ENCODE peak calls at places on chromosomes 2 and 18, in ten cellular contexts. G is NCI-H774, X is NCI-H2081 treated with DMSO at 0.1 percent for 48 hours, A is T-helper 1 cell, K is RKO, V is ACHN, J is heart right ventricle, P is stomach, B is HS-5, I is left lobe of liver. N is an unnamed sample.

GRCh38 chr2:15786003-15786654 is 154.2 kb upstream of the MYCN start:
- DNase-seq in G (no peak), X (no peak), A (no peak), K (no peak), V (no peak), J (no peak), P (no peak), B (no peak), I (no peak), N (no peak)

GRCh38 chr2:230085201-230085600 is 16.5 kb upstream of the SLC16A14 start:
- DNase-seq in G (no peak), X (no peak), A (no peak), K (no peak), V (no peak), J (no peak), P (no peak), B (no peak), I (no peak), N (no peak)

GRCh38 chr18:21834301-21834660 is 93.7 kb downstream of the MIB1 start:
- DNase-seq in G (no peak), X (no peak), A (no peak), K (no peak), V (no peak), J (no peak), P (no peak), B (no peak), I (no peak), N (no peak)

GRCh38 chr18:62326646-62327348 is 1.7 kb downstream of the TNFRSF11A start:
- DNase-seq in G (no peak), X (no peak), A (no peak), K (no peak), V (no peak), J (no peak), P (no peak), B (no peak), I (no peak), N (no peak)

GRCh38 chr2:229163893-229164292 is 107.2 kb downstream of the PID1 start:
- DNase-seq in G (no peak), X (no peak), A (no peak), K (no peak), V (no peak), J (no peak), P (no peak), B (no peak), I (peak), N (no peak)

GRCh38 chr2:218223046-218223445 is 6.1 kb downstream of the ARPC2 start:
- DNase-seq in G (no peak), X (no peak), A (no peak), K (no peak), V (no peak), J (no peak), P (no peak), B (no peak), I (no peak), N (no peak)

GRCh38 chr18:7729858-7730257 is 162.7 kb downstream of the PTPRM start:
- DNase-seq in G (no peak), X (no peak), A (no peak), K (no peak), V (no peak), J (no peak), P (no peak), B (no peak), I (no peak), N (no peak)

GRCh38 chr2:215831296-215831913 is 181.9 kb downstream of the MREG start:
- DNase-seq in G (no peak), X (no peak), A (no peak), K (no peak), V (no peak), J (peak), P (no peak), B (no peak), I (no peak), N (peak)

GRCh38 chr2:74255660-74256228 is 57.3 kb downstream of the MTHFD2 start:
- DNase-seq in G (no peak), X (no peak), A (no peak), K (no peak), V (no peak), J (no peak), P (no peak), B (no peak), I (no peak), N (no peak)

GRCh38 chr18:77009675-77010074 is 122.9 kb downstream of the MBP start:
- DNase-seq in G (no peak), X (no peak), A (no peak), K (no peak), V (no peak), J (no peak), P (no peak), B (no peak), I (no peak), N (peak)

GRCh38 chr2:59727191-59727590 is 826.3 kb downstream of the BCL11A start:
- DNase-seq in G (no peak), X (no peak), A (no peak), K (no peak), V (no peak), J (no peak), P (no peak), B (no peak), I (no peak), N (no peak)

GRCh38 chr2:50006327-50006726 is 852.0 kb upstream of the FSHR start:
- DNase-seq in G (no peak), X (no peak), A (no peak), K (no peak), V (no peak), J (no peak), P (no peak), B (no peak), I (no peak), N (no peak)

GRCh38 chr18:44601447-44601846 is 79.2 kb upstream of the SETBP1 start:
- DNase-seq in G (no peak), X (no peak), A (no peak), K (peak), V (peak), J (no peak), P (no peak), B (peak), I (no peak), N (no peak)

GRCh38 chr2:161746891-161747535 is 122.8 kb downstream of the SLC4A10 start:
- DNase-seq in G (no peak), X (no peak), A (no peak), K (no peak), V (no peak), J (no peak), P (no peak), B (no peak), I (no peak), N (no peak)

GRCh38 chr2:56565143-56565542 is 381.4 kb downstream of the CCDC85A start:
- DNase-seq in G (no peak), X (no peak), A (no peak), K (no peak), V (no peak), J (no peak), P (no peak), B (no peak), I (no peak), N (no peak)

GRCh38 chr18:57057890-57058289 is 89.0 kb upstream of the BOD1L2 start:
- DNase-seq in G (no peak), X (no peak), A (no peak), K (no peak), V (no peak), J (no peak), P (no peak), B (no peak), I (no peak), N (no peak)

GRCh38 chr2:36597003-36597531 is 901 bp downstream of the FEZ2 start:
- DNase-seq in G (no peak), X (no peak), A (no peak), K (peak), V (no peak), J (no peak), P (no peak), B (no peak), I (no peak), N (no peak)

GRCh38 chr2:238643400-238643907 is 204.4 kb upstream of the TWIST2 start:
- DNase-seq in G (no peak), X (no peak), A (no peak), K (no peak), V (no peak), J (no peak), P (no peak), B (no peak), I (no peak), N (no peak)

GRCh38 chr2:121128741-121129659 is 156.0 kb downstream of the TFCP2L1 start:
- DNase-seq in G (no peak), X (no peak), A (no peak), K (peak), V (peak), J (peak), P (peak), B (no peak), I (no peak), N (no peak)

GRCh38 chr18:63365909-63366269 is 1.1 kb downstream of the KDSR start:
- DNase-seq in G (no peak), X (no peak), A (no peak), K (peak), V (peak), J (no peak), P (no peak), B (no peak), I (no peak), N (no peak)

GRCh38 chr2:10591207-10591606 is 98.6 kb downstream of the NOL10 start:
- DNase-seq in G (no peak), X (no peak), A (no peak), K (no peak), V (no peak), J (no peak), P (no peak), B (no peak), I (no peak), N (no peak)

GRCh38 chr18:3998698-3999333 is 456.3 kb downstream of the DLGAP1 start:
- DNase-seq in G (peak), X (no peak), A (no peak), K (peak), V (peak), J (no peak), P (no peak), B (no peak), I (no peak), N (no peak)

GRCh38 chr2:240250985-240251847 is 110.8 kb upstream of the OTOS start:
- DNase-seq in G (peak), X (no peak), A (no peak), K (peak), V (peak), J (peak), P (peak), B (peak), I (peak), N (peak)

GRCh38 chr2:119216994-119217393 is 6.6 kb upstream of the STEAP3 start:
- DNase-seq in G (no peak), X (no peak), A (no peak), K (no peak), V (no peak), J (no peak), P (peak), B (no peak), I (no peak), N (no peak)

GRCh38 chr2:134154269-134154668 is 99.6 kb upstream of the MGAT5 start:
- DNase-seq in G (no peak), X (no peak), A (no peak), K (no peak), V (no peak), J (no peak), P (no peak), B (no peak), I (no peak), N (peak)

GRCh38 chr2:80303006-80303741 is 1.4 kb downstream of the LRRTM1 start:
- DNase-seq in G (no peak), X (no peak), A (no peak), K (no peak), V (no peak), J (no peak), P (no peak), B (no peak), I (no peak), N (no peak)

N was measured in Right ventricle myocardium inferior.